ENCODE peak calls at places on chromosomes 3 and 15, in four cellular contexts. Y, O, W and E are unnamed samples.

GRCh38 chr3:78035020-78035660 is 995.2 kb downstream of the ROBO2 start:
- DNase-seq in Y (no peak), O (no peak), W (no peak), E (no peak)

GRCh38 chr3:45496550-45496949 is 98.0 kb upstream of the LIMD1 start:
- DNase-seq in Y (no peak), O (no peak), W (no peak), E (no peak)

GRCh38 chr3:156448300-156448699 is 106.6 kb downstream of the SSR3 start:
- DNase-seq in Y (peak; percentile 36), O (peak; percentile 5), W (peak; percentile 51), E (no peak)

GRCh38 chr3:57224856-57225255 is 2.7 kb upstream of the APPL1 start:
- DNase-seq in Y (no peak), O (no peak), W (no peak), E (no peak)

GRCh38 chr3:149662240-149662887 is 4.5 kb upstream of the WWTR1 start:
- DNase-seq in Y (no peak), O (no peak), W (no peak), E (no peak)

GRCh38 chr15:40285151-40285898 is 2.5 kb upstream of the ANKRD63 start:
- DNase-seq in Y (no peak), O (no peak), W (no peak), E (no peak)

GRCh38 chr15:36363335-36363734 is 216.1 kb upstream of the CDIN1 start:
- DNase-seq in Y (no peak), O (no peak), W (no peak), E (no peak)

GRCh38 chr3:113660901-113661300 is 35.5 kb downstream of the USF3 start:
- DNase-seq in Y (no peak), O (no peak), W (no peak), E (no peak)

GRCh38 chr3:120559228-120560061 is 36.7 kb upstream of the NDUFB4 start:
- DNase-seq in Y (no peak), O (peak; percentile 15), W (peak; percentile 72), E (peak; percentile 76)

GRCh38 chr15:33963831-33964664 is 4.2 kb upstream of the CHRM5 start:
- DNase-seq in Y (peak; percentile 24), O (peak; percentile 5), W (peak; percentile 47), E (no peak)

GRCh38 chr3:14265246-14265962 is 86.8 kb downstream of the LSM3 start:
- DNase-seq in Y (peak; percentile 74), O (peak; percentile 27), W (peak; percentile 77), E (no peak)

GRCh38 chr3:49173116-49173791 is 1.9 kb downstream of the KLHDC8B start:
- DNase-seq in Y (no peak), O (peak; percentile 41), W (peak; percentile 78), E (no peak)

GRCh38 chr3:60972599-60972998 is 278.7 kb downstream of the FHIT start:
- DNase-seq in Y (no peak), O (no peak), W (no peak), E (no peak)

GRCh38 chr3:123027292-123028232 is at the start of gene SEMA5B:
- DNase-seq in Y (peak; percentile 36), O (no peak), W (peak; percentile 11), E (peak; percentile 84)

GRCh38 chr15:57379487-57379886 is 3.2 kb downstream of the CGNL1 start:
- DNase-seq in Y (no peak), O (no peak), W (no peak), E (no peak)

GRCh38 chr3:40524571-40525285 is at the start of gene ZNF621:
- DNase-seq in Y (peak; percentile 67), O (peak; percentile 75), W (peak; percentile 95), E (peak; percentile 94)

GRCh38 chr15:98232761-98233160 is 272.3 kb downstream of the ARRDC4 start:
- DNase-seq in Y (no peak), O (no peak), W (no peak), E (no peak)

GRCh38 chr3:139284221-139284620 is 59.6 kb upstream of the MRPS22 start:
- DNase-seq in Y (no peak), O (no peak), W (no peak), E (no peak)

GRCh38 chr3:72482589-72483249 is 365.5 kb downstream of the SHQ1 start:
- DNase-seq in Y (peak; percentile 51), O (no peak), W (peak; percentile 72), E (no peak)

GRCh38 chr15:65421360-65422215 is 1.2 kb downstream of the IGDCC4 start:
- DNase-seq in Y (no peak), O (no peak), W (peak; percentile 79), E (no peak)

GRCh38 chr3:193594946-193595689 is 2.1 kb downstream of the OPA1 start:
- DNase-seq in Y (no peak), O (no peak), W (no peak), E (no peak)

GRCh38 chr15:61206767-61207166 is 22.3 kb downstream of the RORA start:
- DNase-seq in Y (no peak), O (no peak), W (no peak), E (no peak)

GRCh38 chr15:63188247-63188936 is 1.0 kb upstream of the RAB8B start:
- DNase-seq in Y (no peak), O (no peak), W (no peak), E (no peak)

GRCh38 chr15:29072444-29072843 is 186.7 kb downstream of the APBA2 start:
- DNase-seq in Y (no peak), O (no peak), W (no peak), E (no peak)

GRCh38 chr3:191051037-191051436 is 148.0 kb upstream of the OSTN start:
- DNase-seq in Y (no peak), O (peak; percentile 9), W (peak; percentile 0), E (no peak)

GRCh38 chr3:143016321-143016972 is 15.1 kb downstream of the U2SURP start:
- DNase-seq in Y (no peak), O (no peak), W (no peak), E (no peak)

GRCh38 chr3:126896067-126896441 is 86.9 kb upstream of the PLXNA1 start:
- DNase-seq in Y (no peak), O (no peak), W (no peak), E (no peak)

GRCh38 chr3:170997966-170998913 is 28.3 kb downstream of the SLC2A2 start:
- DNase-seq in Y (no peak), O (peak; percentile 91), W (no peak), E (no peak)

GRCh38 chr15:74723754-74724334 is 1.5 kb downstream of the CYP1A1 start:
- DNase-seq in Y (peak; percentile 51), O (peak; percentile 82), W (peak; percentile 37), E (peak; percentile 49)

GRCh38 chr3:22960326-22960984 is 242.7 kb upstream of the UBE2E2 start:
- DNase-seq in Y (peak; percentile 27), O (peak; percentile 12), W (peak; percentile 13), E (no peak)

GRCh38 chr3:29718661-29719065 is 437.8 kb downstream of the RBMS3 start:
- DNase-seq in Y (no peak), O (no peak), W (no peak), E (no peak)

GRCh38 chr3:159765860-159766294 is 222.8 kb upstream of the IL12A start:
- DNase-seq in Y (no peak), O (no peak), W (no peak), E (no peak)

GRCh38 chr15:32851619-32852416 is 134.0 kb downstream of the GREM1 start:
- DNase-seq in Y (no peak), O (no peak), W (no peak), E (no peak)

GRCh38 chr3:14913071-14913925 is 34.1 kb upstream of the NR2C2 start:
- DNase-seq in Y (no peak), O (no peak), W (no peak), E (no peak)

GRCh38 chr15:48800811-48801460 is 9.9 kb downstream of the CEP152 start:
- DNase-seq in Y (peak; percentile 3), O (peak; percentile 26), W (peak; percentile 13), E (no peak)

GRCh38 chr3:42035816-42036482 is 55.2 kb upstream of the TRAK1 start:
- DNase-seq in Y (no peak), O (no peak), W (peak; percentile 29), E (no peak)

DNA sequence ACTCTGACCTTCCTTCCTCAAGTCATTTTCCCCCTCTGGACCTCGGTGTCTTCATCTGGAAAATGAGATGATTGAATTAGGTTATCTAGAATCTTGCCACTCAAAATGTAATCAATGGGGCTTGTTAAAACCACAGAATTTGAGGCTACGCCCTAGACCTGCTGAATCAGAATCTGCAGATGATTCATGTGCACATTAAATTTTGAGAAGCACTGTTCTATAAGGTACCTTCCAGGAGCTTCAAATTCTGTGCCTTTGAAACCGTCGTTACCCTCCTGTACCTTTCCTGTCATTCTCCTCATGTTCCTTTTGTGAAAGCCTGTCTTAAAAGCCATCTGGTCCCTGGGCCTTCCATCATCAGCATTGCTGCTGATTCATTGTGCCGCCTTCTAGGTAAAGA is 172.4 kb upstream of the TOPAZ1 start:
- DNase-seq in Y (no peak), O (no peak), W (no peak), E (no peak)
- TF ChIP-seq PHF8 in Y (no peak), O (no peak), W (no peak), E (no peak)

DNA sequence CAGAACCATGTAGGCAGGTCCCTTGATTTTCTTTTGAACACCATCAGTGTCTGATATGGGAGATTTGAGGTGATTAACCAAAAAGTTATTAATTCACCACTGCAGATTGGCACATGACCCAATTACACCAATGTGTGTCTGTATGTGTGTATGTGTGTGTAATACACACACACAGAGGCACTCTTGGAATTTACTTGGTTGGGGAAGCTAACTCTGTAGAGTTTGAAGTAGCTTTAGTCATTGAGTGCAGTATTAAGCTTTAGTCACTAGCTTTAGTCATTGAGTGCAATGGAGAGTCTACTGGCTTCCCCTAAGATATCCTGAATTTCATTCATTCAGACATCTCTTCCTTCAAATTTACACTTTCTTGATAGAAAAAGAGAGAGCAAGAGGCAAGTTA is 109.4 kb upstream of the C15orf61 start:
- DNase-seq in Y (no peak), O (no peak), W (no peak), E (no peak)
- TF ChIP-seq PHF8 in Y (no peak), O (no peak), W (no peak), E (no peak)

GRCh38 chr3:125292015-125292414 is 79.5 kb upstream of the SLC12A8 start:
- DNase-seq in Y (no peak), O (no peak), W (no peak), E (no peak)

GRCh38 chr3:125287248-125287647 is 74.7 kb upstream of the SLC12A8 start:
- DNase-seq in Y (no peak), O (no peak), W (no peak), E (no peak)

GRCh38 chr3:125294414-125294813 is 80.7 kb downstream of the ZNF148 start:
- DNase-seq in Y (no peak), O (no peak), W (no peak), E (no peak)

DNA sequence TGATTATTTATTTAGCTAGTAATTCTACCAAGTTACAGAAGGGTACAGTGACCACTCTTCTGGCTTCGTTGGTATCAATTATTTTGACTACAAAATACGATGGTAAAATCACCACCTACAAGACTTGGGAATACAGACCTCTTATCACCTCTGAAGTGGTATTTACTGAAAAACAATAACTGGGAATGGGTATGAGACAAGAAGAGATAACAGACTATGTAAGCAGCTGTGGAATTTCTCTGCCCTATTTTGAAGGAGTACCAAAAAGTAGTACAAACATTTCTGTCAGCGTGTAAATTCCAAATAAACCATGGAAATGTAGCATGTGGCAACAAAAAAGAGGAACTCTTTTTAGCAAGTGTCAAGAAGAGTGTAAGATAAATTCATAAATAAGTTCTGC is 76.9 kb upstream of the SLC12A8 start:
- DNase-seq in Y (no peak), O (no peak), W (no peak), E (no peak)
- TF ChIP-seq PHF8 in Y (no peak), O (no peak), W (no peak), E (no peak)

DNA sequence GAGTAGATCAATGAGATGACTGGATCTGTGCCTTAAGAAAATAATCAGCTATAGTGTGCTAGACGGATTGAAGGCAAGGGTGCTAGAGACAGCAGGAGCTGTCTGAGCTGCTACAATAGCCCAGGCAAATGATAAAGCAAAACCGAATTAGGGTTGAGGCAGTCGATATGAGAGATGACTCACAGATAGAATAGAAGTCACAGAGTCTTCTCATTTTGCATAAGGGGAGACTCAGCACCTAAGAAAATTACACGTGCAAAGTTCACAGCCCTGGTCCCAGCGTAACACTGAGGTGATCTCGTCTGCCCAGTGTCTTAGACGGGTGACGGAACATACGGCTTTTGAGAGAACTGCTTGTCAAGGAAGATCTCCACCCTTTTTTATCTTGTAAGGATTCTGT is 11.6 kb downstream of the LPP start:
- DNase-seq in Y (no peak), O (no peak), W (no peak), E (peak; percentile 38)
- TF ChIP-seq PHF8 in Y (no peak), O (no peak), W (no peak), E (no peak)